ENCODE peak calls at places on chromosomes 2 and 18, in six cellular contexts. One of them, this sample, is unnamed.

GRCh38 chr2:105328281-105329196 is 996 bp downstream of the TGFBRAP1 start:
- DNase-seq in mesendoderm: peak
- DNase-seq in H1: no peak
- DNase-seq in H9: no peak
- DNase-seq in neuronal stem cell: no peak
- DNase-seq in IMR-90: peak
- DNase-seq in this sample: peak

GRCh38 chr2:160338891-160339290 is 138.8 kb upstream of the ITGB6 start:
- DNase-seq in mesendoderm: peak
- DNase-seq in H1: no peak
- DNase-seq in H9: no peak
- DNase-seq in neuronal stem cell: no peak
- DNase-seq in IMR-90: peak
- DNase-seq in this sample: peak

GRCh38 chr2:15912203-15912602 is 28.1 kb upstream of the MYCN start:
- DNase-seq in mesendoderm: no peak
- DNase-seq in H1: peak
- DNase-seq in H9: no peak
- DNase-seq in neuronal stem cell: no peak
- DNase-seq in IMR-90: peak
- DNase-seq in this sample: peak

GRCh38 chr2:219001577-219002394 is 8.6 kb upstream of the CRYBA2 start:
- DNase-seq in mesendoderm: peak
- DNase-seq in H1: peak
- DNase-seq in H9: peak
- DNase-seq in neuronal stem cell: no peak
- DNase-seq in IMR-90: no peak
- DNase-seq in this sample: no peak

GRCh38 chr2:191250400-191250799 is 5.2 kb downstream of the MYO1B start:
- DNase-seq in mesendoderm: no peak
- DNase-seq in H1: no peak
- DNase-seq in H9: no peak
- DNase-seq in neuronal stem cell: no peak
- DNase-seq in IMR-90: peak
- DNase-seq in this sample: peak

GRCh38 chr18:62612721-62613120 is 89.9 kb downstream of the ZCCHC2 start:
- DNase-seq in mesendoderm: no peak
- DNase-seq in H1: no peak
- DNase-seq in H9: no peak
- DNase-seq in neuronal stem cell: no peak
- DNase-seq in IMR-90: no peak
- DNase-seq in this sample: no peak

GRCh38 chr18:31420032-31420431 is 27.5 kb upstream of the DSG3 start:
- DNase-seq in mesendoderm: no peak
- DNase-seq in H1: no peak
- DNase-seq in H9: no peak
- DNase-seq in neuronal stem cell: no peak
- DNase-seq in IMR-90: no peak
- DNase-seq in this sample: no peak

GRCh38 chr2:174711206-174711605 is 53.1 kb downstream of the CHRNA1 start:
- DNase-seq in mesendoderm: peak
- DNase-seq in H1: no peak
- DNase-seq in H9: no peak
- DNase-seq in neuronal stem cell: no peak
- DNase-seq in IMR-90: peak
- DNase-seq in this sample: peak

GRCh38 chr18:48078448-48078847 is 148.0 kb upstream of the SMAD2 start:
- DNase-seq in mesendoderm: no peak
- DNase-seq in H1: no peak
- DNase-seq in H9: no peak
- DNase-seq in neuronal stem cell: no peak
- DNase-seq in IMR-90: no peak
- DNase-seq in this sample: no peak
- H2BK15ac ChIP-seq in mesendoderm: no peak
- H2BK15ac ChIP-seq in H1: no peak
- H2BK15ac ChIP-seq in H9: no peak
- H2BK15ac ChIP-seq in neuronal stem cell: no peak
- H2BK15ac ChIP-seq in IMR-90: no peak
- H2BK15ac ChIP-seq in this sample: no peak

GRCh38 chr2:176129013-176129796 is at the start of gene HOXD8:
- DNase-seq in mesendoderm: peak
- DNase-seq in H1: peak
- DNase-seq in H9: peak
- DNase-seq in neuronal stem cell: no peak
- DNase-seq in IMR-90: peak
- DNase-seq in this sample: peak
- H2BK15ac ChIP-seq in mesendoderm: no peak
- H2BK15ac ChIP-seq in H1: no peak
- H2BK15ac ChIP-seq in H9: no peak
- H2BK15ac ChIP-seq in neuronal stem cell: no peak
- H2BK15ac ChIP-seq in IMR-90: no peak
- H2BK15ac ChIP-seq in this sample: peak

GRCh38 chr2:237485304-237485703 is 1.7 kb upstream of the MLPH start:
- DNase-seq in mesendoderm: no peak
- DNase-seq in H1: no peak
- DNase-seq in H9: no peak
- DNase-seq in neuronal stem cell: no peak
- DNase-seq in IMR-90: no peak
- DNase-seq in this sample: peak
- H2BK15ac ChIP-seq in mesendoderm: no peak
- H2BK15ac ChIP-seq in H1: no peak
- H2BK15ac ChIP-seq in H9: no peak
- H2BK15ac ChIP-seq in neuronal stem cell: no peak
- H2BK15ac ChIP-seq in IMR-90: peak
- H2BK15ac ChIP-seq in this sample: no peak

DNA sequence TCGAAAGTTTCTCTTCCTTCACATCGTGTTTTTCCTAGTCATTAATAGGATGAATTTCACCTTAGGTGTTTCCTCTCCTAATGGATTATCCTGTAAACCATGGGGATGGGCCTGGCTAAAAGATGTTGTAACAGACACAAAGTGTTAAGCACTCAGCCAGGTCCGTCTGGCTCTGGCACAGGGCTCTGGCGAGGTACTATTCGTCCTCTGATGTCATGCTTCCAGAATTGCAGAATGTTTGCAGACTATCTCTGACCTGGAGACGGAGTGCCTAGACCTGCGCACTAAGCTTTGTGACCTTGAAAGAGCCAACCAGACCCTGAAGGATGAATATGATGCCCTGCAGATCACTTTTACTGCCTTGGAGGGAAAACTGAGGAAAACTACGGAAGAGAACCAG is 13.2 kb downstream of the ATG16L1 start:
- DNase-seq in mesendoderm: no peak
- DNase-seq in H1: no peak
- DNase-seq in H9: no peak
- DNase-seq in neuronal stem cell: no peak
- DNase-seq in IMR-90: no peak
- DNase-seq in this sample: no peak
- H2BK15ac ChIP-seq in mesendoderm: no peak
- H2BK15ac ChIP-seq in H1: no peak
- H2BK15ac ChIP-seq in H9: no peak
- H2BK15ac ChIP-seq in neuronal stem cell: no peak
- H2BK15ac ChIP-seq in IMR-90: no peak
- H2BK15ac ChIP-seq in this sample: no peak

GRCh38 chr2:168344706-168345105 is 97.3 kb upstream of the STK39 start:
- DNase-seq in mesendoderm: no peak
- DNase-seq in H1: no peak
- DNase-seq in H9: no peak
- DNase-seq in neuronal stem cell: no peak
- DNase-seq in IMR-90: no peak
- DNase-seq in this sample: no peak
- H2BK15ac ChIP-seq in mesendoderm: no peak
- H2BK15ac ChIP-seq in H1: peak
- H2BK15ac ChIP-seq in H9: no peak
- H2BK15ac ChIP-seq in neuronal stem cell: no peak
- H2BK15ac ChIP-seq in IMR-90: no peak
- H2BK15ac ChIP-seq in this sample: no peak

GRCh38 chr2:70528276-70528675 is 25.4 kb downstream of the TGFA start:
- DNase-seq in mesendoderm: no peak
- DNase-seq in H1: no peak
- DNase-seq in H9: no peak
- DNase-seq in neuronal stem cell: no peak
- DNase-seq in IMR-90: no peak
- DNase-seq in this sample: no peak

GRCh38 chr2:70531419-70532130 is 22.1 kb downstream of the TGFA start:
- DNase-seq in mesendoderm: no peak
- DNase-seq in H1: no peak
- DNase-seq in H9: no peak
- DNase-seq in neuronal stem cell: no peak
- DNase-seq in IMR-90: no peak
- DNase-seq in this sample: no peak

GRCh38 chr2:70527447-70528080 is 26.1 kb downstream of the TGFA start:
- DNase-seq in mesendoderm: no peak
- DNase-seq in H1: no peak
- DNase-seq in H9: no peak
- DNase-seq in neuronal stem cell: no peak
- DNase-seq in IMR-90: no peak
- DNase-seq in this sample: no peak

GRCh38 chr2:70528921-70529320 is 24.7 kb downstream of the TGFA start:
- DNase-seq in mesendoderm: no peak
- DNase-seq in H1: no peak
- DNase-seq in H9: no peak
- DNase-seq in neuronal stem cell: no peak
- DNase-seq in IMR-90: no peak
- DNase-seq in this sample: no peak

DNA sequence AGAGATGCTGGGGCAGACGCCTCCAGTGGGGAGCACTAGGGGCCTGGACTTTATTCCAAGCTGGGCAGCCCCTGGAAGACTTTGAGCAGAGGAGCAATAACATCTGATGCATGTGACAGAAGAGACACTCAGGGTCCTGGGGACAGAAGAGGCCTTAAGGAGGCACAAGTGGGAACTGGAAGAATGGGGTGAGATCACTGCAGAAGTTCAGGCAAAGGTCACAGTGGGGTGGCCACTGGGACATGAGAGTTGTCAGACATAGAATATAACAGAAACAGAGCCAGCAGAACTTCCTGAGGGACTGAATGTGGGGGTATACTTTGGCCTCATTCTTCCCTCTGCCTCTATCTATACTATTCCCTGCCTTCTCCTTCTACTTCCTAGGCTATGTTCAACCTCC is 24.0 kb downstream of the TGFA start:
- DNase-seq in mesendoderm: no peak
- DNase-seq in H1: no peak
- DNase-seq in H9: no peak
- DNase-seq in neuronal stem cell: no peak
- DNase-seq in IMR-90: no peak
- DNase-seq in this sample: no peak
- H2BK15ac ChIP-seq in mesendoderm: no peak
- H2BK15ac ChIP-seq in H1: no peak
- H2BK15ac ChIP-seq in H9: no peak
- H2BK15ac ChIP-seq in neuronal stem cell: no peak
- H2BK15ac ChIP-seq in IMR-90: no peak
- H2BK15ac ChIP-seq in this sample: no peak

GRCh38 chr2:216133392-216133791 is 24.2 kb downstream of the XRCC5 start:
- DNase-seq in mesendoderm: no peak
- DNase-seq in H1: no peak
- DNase-seq in H9: no peak
- DNase-seq in neuronal stem cell: no peak
- DNase-seq in IMR-90: no peak
- DNase-seq in this sample: peak

GRCh38 chr2:216132585-216132984 is 23.4 kb downstream of the XRCC5 start:
- DNase-seq in mesendoderm: no peak
- DNase-seq in H1: no peak
- DNase-seq in H9: no peak
- DNase-seq in neuronal stem cell: no peak
- DNase-seq in IMR-90: no peak
- DNase-seq in this sample: peak

GRCh38 chr2:216131175-216131926 is 22.2 kb downstream of the XRCC5 start:
- DNase-seq in mesendoderm: no peak
- DNase-seq in H1: no peak
- DNase-seq in H9: no peak
- DNase-seq in neuronal stem cell: no peak
- DNase-seq in IMR-90: no peak
- DNase-seq in this sample: no peak

GRCh38 chr2:216130346-216130951 is 21.3 kb downstream of the XRCC5 start:
- DNase-seq in mesendoderm: no peak
- DNase-seq in H1: no peak
- DNase-seq in H9: no peak
- DNase-seq in neuronal stem cell: no peak
- DNase-seq in IMR-90: no peak
- DNase-seq in this sample: peak

GRCh38 chr2:216134958-216135541 is 25.9 kb downstream of the XRCC5 start:
- DNase-seq in mesendoderm: no peak
- DNase-seq in H1: no peak
- DNase-seq in H9: no peak
- DNase-seq in neuronal stem cell: no peak
- DNase-seq in IMR-90: no peak
- DNase-seq in this sample: no peak
- H2BK15ac ChIP-seq in mesendoderm: no peak
- H2BK15ac ChIP-seq in H1: no peak
- H2BK15ac ChIP-seq in H9: no peak
- H2BK15ac ChIP-seq in neuronal stem cell: no peak
- H2BK15ac ChIP-seq in IMR-90: no peak
- H2BK15ac ChIP-seq in this sample: no peak

GRCh38 chr2:20953146-20953824 is 90.6 kb downstream of the APOB start:
- DNase-seq in mesendoderm: no peak
- DNase-seq in H1: no peak
- DNase-seq in H9: no peak
- DNase-seq in neuronal stem cell: no peak
- DNase-seq in IMR-90: no peak
- DNase-seq in this sample: no peak
- H2BK15ac ChIP-seq in mesendoderm: no peak
- H2BK15ac ChIP-seq in H1: no peak
- H2BK15ac ChIP-seq in H9: no peak
- H2BK15ac ChIP-seq in neuronal stem cell: no peak
- H2BK15ac ChIP-seq in IMR-90: no peak
- H2BK15ac ChIP-seq in this sample: no peak

GRCh38 chr18:32805354-32805753 is 32.5 kb upstream of the KLHL14 start:
- DNase-seq in mesendoderm: no peak
- DNase-seq in H1: no peak
- DNase-seq in H9: no peak
- DNase-seq in neuronal stem cell: no peak
- DNase-seq in IMR-90: no peak
- DNase-seq in this sample: no peak
- H2BK15ac ChIP-seq in mesendoderm: no peak
- H2BK15ac ChIP-seq in H1: no peak
- H2BK15ac ChIP-seq in H9: no peak
- H2BK15ac ChIP-seq in neuronal stem cell: no peak
- H2BK15ac ChIP-seq in IMR-90: no peak
- H2BK15ac ChIP-seq in this sample: no peak

This sample was measured in mesenchymal stem cell.